ENCODE peak calls at places on chromosome 12, in six cellular contexts. S, F, T, X, Z and P are unnamed samples.

GRCh38 chr12:107131832-107132616 is 38.7 kb upstream of the CRY1 start:
- DNase-seq in S (peak), F (peak), T (peak), X (peak), Z (no peak), P (peak)

GRCh38 chr12:62703011-62703380 is 232.0 kb downstream of the PPM1H start:
- DNase-seq in S (no peak), F (no peak), T (no peak), X (no peak), Z (no peak), P (no peak)

GRCh38 chr12:27076930-27077329 is 5.4 kb downstream of the C12orf71 start:
- DNase-seq in S (no peak), F (no peak), T (peak), X (no peak), Z (no peak), P (no peak)

GRCh38 chr12:47889040-47889439 is 15.8 kb downstream of the VDR start:
- DNase-seq in S (no peak), F (no peak), T (no peak), X (no peak), Z (no peak), P (no peak)

GRCh38 chr12:5661820-5662219 is 229.9 kb downstream of the NTF3 start:
- DNase-seq in S (no peak), F (no peak), T (no peak), X (no peak), Z (no peak), P (no peak)

GRCh38 chr12:13024151-13024946 is 19.8 kb upstream of the FAM234B start:
- DNase-seq in S (peak), F (peak), T (no peak), X (no peak), Z (no peak), P (peak)

GRCh38 chr12:56205445-56205844 is 16.2 kb upstream of the SMARCC2 start:
- DNase-seq in S (no peak), F (no peak), T (no peak), X (no peak), Z (no peak), P (no peak)

GRCh38 chr12:109888179-109889020 is 8.1 kb upstream of the GLTP start:
- DNase-seq in S (no peak), F (peak), T (no peak), X (no peak), Z (peak), P (no peak)

GRCh38 chr12:67593041-67593870 is 55.3 kb upstream of the DYRK2 start:
- DNase-seq in S (no peak), F (peak), T (no peak), X (no peak), Z (no peak), P (no peak)

GRCh38 chr12:50764861-50765324 is 992 bp downstream of the ATF1 start:
- DNase-seq in S (peak), F (no peak), T (peak), X (peak), Z (no peak), P (no peak)

GRCh38 chr12:130104596-130105253 is 57.5 kb upstream of the FZD10 start:
- DNase-seq in S (no peak), F (no peak), T (no peak), X (peak), Z (no peak), P (no peak)

GRCh38 chr12:123907021-123907420 is 65.6 kb downstream of the CCDC92 start:
- DNase-seq in S (no peak), F (no peak), T (no peak), X (no peak), Z (no peak), P (no peak)

GRCh38 chr12:25875661-25876060 is 82.8 kb upstream of the RASSF8 start:
- DNase-seq in S (no peak), F (no peak), T (no peak), X (no peak), Z (no peak), P (no peak)

GRCh38 chr12:47378222-47378582 is 298.4 kb upstream of the AMIGO2 start:
- DNase-seq in S (no peak), F (no peak), T (no peak), X (no peak), Z (no peak), P (no peak)

GRCh38 chr12:12803186-12803585 is 10.0 kb upstream of the DDX47 start:
- DNase-seq in S (peak), F (peak), T (peak), X (peak), Z (no peak), P (no peak)

GRCh38 chr12:57237952-57238853 is 8.7 kb downstream of the SHMT2 start:
- DNase-seq in S (no peak), F (no peak), T (no peak), X (peak), Z (no peak), P (peak)

GRCh38 chr12:57236224-57236924 is 6.9 kb downstream of the SHMT2 start:
- DNase-seq in S (no peak), F (no peak), T (no peak), X (no peak), Z (no peak), P (peak)

GRCh38 chr12:57236925-57237652 is 7.6 kb downstream of the SHMT2 start:
- DNase-seq in S (no peak), F (no peak), T (no peak), X (no peak), Z (no peak), P (no peak)

GRCh38 chr12:57238854-57239554 is 9.5 kb downstream of the SHMT2 start:
- DNase-seq in S (peak), F (peak), T (peak), X (peak), Z (no peak), P (no peak)

DNA sequence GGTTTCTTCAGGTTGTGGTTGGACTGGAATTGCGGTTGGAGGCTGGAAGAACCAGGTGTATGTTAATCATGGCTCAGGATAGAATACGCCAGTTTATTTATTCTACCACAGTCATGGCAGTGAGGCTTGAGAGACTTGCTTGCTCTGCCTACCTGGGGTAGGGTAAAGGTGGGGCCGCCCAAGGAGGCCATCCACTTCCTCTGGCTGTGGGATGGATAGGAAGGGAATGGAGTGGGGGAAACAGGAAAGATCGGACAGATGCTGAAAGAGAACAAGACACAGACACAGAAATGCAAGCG is 8.1 kb downstream of the SHMT2 start:
- DNase-seq in S (no peak), F (no peak), T (no peak), X (no peak), Z (no peak), P (no peak)
- TF ChIP-seq JUND in S (no peak), F (no peak), T (no peak), X (no peak), Z (no peak), P (no peak)

GRCh38 chr12:87520968-87521367 is 508.2 kb downstream of the C12orf50 start:
- DNase-seq in S (no peak), F (no peak), T (no peak), X (no peak), Z (no peak), P (no peak)

DNA sequence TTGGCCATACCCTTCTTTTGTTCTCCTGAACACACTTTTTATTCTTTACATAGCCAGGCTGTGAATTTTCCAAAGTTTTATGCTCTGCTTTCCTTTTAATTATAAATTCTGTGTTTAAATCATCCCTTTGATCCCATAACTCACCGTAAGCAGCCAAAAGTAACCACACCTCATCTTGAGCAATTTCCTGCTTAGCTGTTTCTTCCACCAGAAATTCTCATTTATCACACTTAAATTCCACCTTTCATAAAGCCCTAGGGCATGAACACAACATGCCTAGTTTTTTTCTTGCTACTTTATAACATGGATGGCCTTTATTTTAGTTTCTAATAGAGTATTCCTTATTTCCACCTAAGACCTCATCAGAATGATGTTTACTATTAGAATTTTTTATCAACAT is 510.7 kb downstream of the C12orf50 start:
- DNase-seq in S (no peak), F (no peak), T (no peak), X (no peak), Z (no peak), P (no peak)
- TF ChIP-seq JUND in S (no peak), F (no peak), T (no peak), X (no peak), Z (no peak), P (no peak)

GRCh38 chr12:75155962-75156361 is 53.7 kb downstream of the KCNC2 start:
- DNase-seq in S (peak), F (no peak), T (no peak), X (no peak), Z (no peak), P (no peak)
- TF ChIP-seq JUND in S (no peak), F (no peak), T (no peak), X (no peak), Z (no peak), P (no peak)

GRCh38 chr12:1533602-1534304 is 60.6 kb downstream of the FBXL14 start:
- DNase-seq in S (no peak), F (no peak), T (no peak), X (no peak), Z (peak), P (no peak)
- TF ChIP-seq JUND in S (no peak), F (no peak), T (no peak), X (no peak), Z (no peak), P (no peak)

DNA sequence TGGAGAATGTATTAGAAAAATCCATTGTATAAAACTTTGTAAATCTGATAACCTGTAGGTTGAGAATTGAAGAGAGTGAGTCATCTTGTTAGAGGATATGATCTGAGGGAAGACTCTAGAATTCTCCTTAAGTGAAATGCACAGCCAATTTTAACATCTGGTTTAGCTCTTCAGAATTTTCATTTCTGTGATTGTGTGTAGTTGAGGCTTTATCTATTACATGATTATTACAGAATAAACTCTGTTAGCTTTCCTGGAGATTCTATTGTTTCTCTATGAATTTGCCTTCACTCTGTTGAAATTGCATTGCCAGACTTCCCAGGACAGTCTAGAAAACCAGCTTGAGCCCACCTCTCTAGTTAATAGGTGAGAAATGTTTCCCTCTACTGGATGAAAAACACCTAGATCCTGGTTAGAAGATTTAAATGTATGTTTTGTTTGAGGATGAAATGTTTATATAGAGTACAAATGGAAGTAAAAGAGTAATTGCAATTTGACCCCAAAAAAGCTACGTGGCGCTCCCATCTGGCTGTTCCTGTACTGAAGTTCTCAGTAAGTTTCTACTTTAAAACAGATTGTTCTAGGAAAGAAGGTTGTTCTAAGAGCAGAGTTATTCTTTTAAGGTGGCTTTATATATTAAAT is 2.9 kb downstream of the NUDT4 start:
- DNase-seq in S (peak), F (no peak), T (no peak), X (peak), Z (no peak), P (no peak)
- TF ChIP-seq JUND in S (no peak), F (no peak), T (no peak), X (peak), Z (no peak), P (no peak)

DNA sequence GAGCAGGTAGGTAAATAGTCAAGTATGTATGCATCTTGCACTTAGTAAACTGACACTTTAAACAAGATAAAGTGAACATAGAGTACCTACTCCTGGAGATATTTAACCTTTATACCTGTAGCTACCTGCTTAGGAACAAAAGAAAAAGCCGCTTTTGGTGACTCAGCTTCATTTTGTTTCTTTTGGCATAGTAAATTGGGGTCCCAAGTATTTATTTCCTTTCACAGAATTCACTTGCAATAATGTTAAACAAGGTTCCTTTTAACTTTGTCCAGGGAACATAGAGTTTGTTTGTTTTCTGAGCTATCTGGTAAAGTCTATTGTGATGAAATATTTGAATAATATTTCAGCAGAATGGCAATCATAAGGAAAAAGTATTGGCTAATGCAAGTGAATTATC is 20.0 kb downstream of the SLCO1B3 start:
- DNase-seq in S (no peak), F (no peak), T (no peak), X (no peak), Z (no peak), P (no peak)
- TF ChIP-seq JUND in S (no peak), F (no peak), T (no peak), X (no peak), Z (no peak), P (no peak)

DNA sequence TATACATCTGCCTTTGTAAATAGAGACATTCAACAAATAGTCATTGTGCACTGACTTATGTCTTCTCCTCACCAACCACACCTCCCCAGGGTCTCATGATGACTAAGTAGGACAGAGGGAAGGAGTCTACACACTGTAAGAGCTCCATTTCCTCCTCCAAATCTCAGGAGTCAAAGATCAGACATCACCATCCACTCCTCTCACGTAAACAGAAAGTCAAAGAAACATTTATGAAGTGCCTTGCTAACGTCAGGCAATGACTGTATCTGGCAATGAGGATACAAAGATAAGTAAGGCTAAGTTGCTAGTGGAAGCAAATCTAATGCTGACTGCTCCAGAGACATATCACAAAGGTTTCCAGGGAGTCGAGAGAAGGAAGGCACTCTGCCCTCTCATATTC is 88.9 kb downstream of the SLC2A13 start:
- DNase-seq in S (no peak), F (no peak), T (no peak), X (no peak), Z (no peak), P (no peak)
- TF ChIP-seq JUND in S (no peak), F (no peak), T (no peak), X (no peak), Z (no peak), P (no peak)

GRCh38 chr12:54587315-54587821 is 1.1 kb downstream of the PPP1R1A start:
- DNase-seq in S (peak), F (no peak), T (no peak), X (no peak), Z (no peak), P (no peak)

GRCh38 chr12:54588892-54589291 is 433 bp upstream of the PPP1R1A start:
- DNase-seq in S (no peak), F (no peak), T (no peak), X (no peak), Z (no peak), P (no peak)

GRCh38 chr12:54585243-54585642 is 3.2 kb downstream of the PPP1R1A start:
- DNase-seq in S (no peak), F (no peak), T (no peak), X (no peak), Z (no peak), P (no peak)

GRCh38 chr12:54588110-54588831 is at the start of gene PPP1R1A:
- DNase-seq in S (no peak), F (no peak), T (peak), X (peak), Z (no peak), P (peak)

GRCh38 chr12:54586620-54587019 is 1.8 kb downstream of the PPP1R1A start:
- DNase-seq in S (no peak), F (no peak), T (no peak), X (no peak), Z (no peak), P (no peak)
- TF ChIP-seq JUND in S (no peak), F (no peak), T (no peak), X (no peak), Z (no peak), P (no peak)

GRCh38 chr12:94805749-94806148 is 155.4 kb upstream of the TMCC3 start:
- DNase-seq in S (no peak), F (no peak), T (no peak), X (no peak), Z (no peak), P (no peak)
- TF ChIP-seq JUND in S (no peak), F (no peak), T (no peak), X (no peak), Z (no peak), P (no peak)

GRCh38 chr12:69476276-69477017 is 6.3 kb downstream of the FRS2 start:
- DNase-seq in S (peak), F (no peak), T (no peak), X (peak), Z (no peak), P (no peak)

GRCh38 chr12:69473229-69473628 is 3.0 kb downstream of the FRS2 start:
- DNase-seq in S (no peak), F (no peak), T (no peak), X (no peak), Z (no peak), P (no peak)

GRCh38 chr12:69479675-69480074 is 9.5 kb downstream of the FRS2 start:
- DNase-seq in S (no peak), F (no peak), T (no peak), X (no peak), Z (no peak), P (no peak)

GRCh38 chr12:69471667-69472385 is 1.6 kb downstream of the FRS2 start:
- DNase-seq in S (no peak), F (no peak), T (no peak), X (no peak), Z (no peak), P (no peak)

GRCh38 chr12:69475237-69475984 is 5.2 kb downstream of the FRS2 start:
- DNase-seq in S (peak), F (no peak), T (no peak), X (peak), Z (no peak), P (no peak)
- TF ChIP-seq JUND in S (no peak), F (no peak), T (no peak), X (no peak), Z (no peak), P (no peak)